ENCODE peak calls at places on chromosomes 16 and 17, in ten cellular contexts. G is OCI-LY7, J is ascending aorta, A is PC-3, W is heart left ventricle, H is thoracic aorta, R is H9, T is cardiac muscle cell, D is sigmoid colon, E is iPS DF 6.9. B is an unnamed sample.

GRCh38 chr16:11052080-11052808 is 107.9 kb downstream of the CLEC16A start:
- DNase-seq in G (no peak), J (no peak), A (no peak), W (no peak), H (no peak), R (no peak), T (no peak), D (peak; percentile 38), E (no peak), B (no peak)

GRCh38 chr17:49565948-49566491 is 9.7 kb upstream of the NXPH3 start:
- DNase-seq in G (no peak), J (peak; percentile 76), A (peak; percentile 46), W (peak; percentile 64), H (peak; percentile 77), R (no peak), T (peak; percentile 74), D (peak; percentile 98), E (no peak), B (no peak)

GRCh38 chr16:48491517-48491916 is 106.3 kb upstream of the SIAH1 start:
- DNase-seq in G (no peak), J (no peak), A (no peak), W (no peak), H (no peak), R (no peak), T (peak; percentile 88), D (no peak), E (no peak), B (no peak)

GRCh38 chr17:18326039-18326438 is 10.9 kb downstream of the SMCR8 start:
- DNase-seq in G (no peak), J (no peak), A (no peak), W (no peak), H (no peak), R (no peak), T (no peak), D (no peak), E (no peak), B (no peak)

GRCh38 chr16:4411684-4412083 is 4.7 kb downstream of the CORO7 start:
- DNase-seq in G (no peak), J (no peak), A (no peak), W (peak; percentile 73), H (no peak), R (no peak), T (peak; percentile 62), D (peak; percentile 86), E (no peak), B (no peak)

GRCh38 chr17:50196036-50196435 is 5.4 kb downstream of the COL1A1 start:
- DNase-seq in G (no peak), J (no peak), A (no peak), W (no peak), H (no peak), R (no peak), T (no peak), D (no peak), E (no peak), B (no peak)

GRCh38 chr16:48014349-48015135 is 141.3 kb downstream of the ABCC12 start:
- DNase-seq in G (no peak), J (no peak), A (peak; percentile 95), W (no peak), H (no peak), R (peak; percentile 33), T (no peak), D (no peak), E (no peak), B (peak; percentile 11)

GRCh38 chr16:2028146-2028545 is 1.4 kb downstream of the NHERF2 start:
- DNase-seq in G (no peak), J (no peak), A (no peak), W (peak; percentile 7), H (no peak), R (no peak), T (no peak), D (no peak), E (no peak), B (no peak)

GRCh38 chr17:67211742-67212141 is 33.3 kb downstream of the HELZ start:
- DNase-seq in G (no peak), J (no peak), A (no peak), W (no peak), H (no peak), R (no peak), T (peak; percentile 71), D (no peak), E (no peak), B (peak; percentile 9)

GRCh38 chr17:3722716-3723115 is 987 bp upstream of the HASPIN start:
- DNase-seq in G (no peak), J (no peak), A (no peak), W (no peak), H (no peak), R (no peak), T (peak; percentile 41), D (no peak), E (no peak), B (no peak)

GRCh38 chr17:70105154-70105553 is 30.1 kb downstream of the KCNJ16 start:
- DNase-seq in G (no peak), J (no peak), A (no peak), W (no peak), H (no peak), R (no peak), T (no peak), D (no peak), E (no peak), B (no peak)
- H3K27ac ChIP-seq in G (no peak overlapping the region), J (no peak overlapping the region), A (no peak overlapping the region), W (no peak overlapping the region), H (no peak overlapping the region), R (no peak overlapping the region), T (no peak overlapping the region), D (no peak overlapping the region), E (no peak overlapping the region), B (no peak overlapping the region)

GRCh38 chr16:88763502-88764053 is 21.4 kb downstream of the PIEZO1 start:
- DNase-seq in G (no peak), J (no peak), A (no peak), W (no peak), H (no peak), R (peak; percentile 89), T (no peak), D (no peak), E (no peak), B (peak; percentile 97)
- H3K27ac ChIP-seq in G (no peak overlapping the region), J (no peak overlapping the region), A (no peak overlapping the region), W (no peak overlapping the region), H (no peak overlapping the region), R (no peak overlapping the region), T (peak overlapping the region; percentile 85), D (peak overlapping the region; percentile 97), E (no peak overlapping the region), B (peak overlapping the region; percentile 33)

DNA sequence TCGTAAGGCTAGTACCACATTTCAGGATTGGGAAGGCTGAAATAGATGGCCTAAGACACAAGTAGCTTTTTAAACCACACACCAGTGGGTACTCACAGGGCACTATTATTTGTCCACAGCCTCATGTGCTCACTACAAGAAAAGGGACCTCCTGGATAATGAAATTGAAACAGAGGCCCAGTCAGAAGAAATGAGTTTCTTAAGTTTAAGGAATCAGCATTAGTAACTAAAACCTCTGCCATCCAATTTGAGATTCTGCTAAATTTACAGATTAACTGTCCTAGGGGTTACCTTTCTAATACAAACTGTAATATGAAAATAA is 3.0 kb downstream of the USP7 start:
- DNase-seq in G (no peak), J (no peak), A (no peak), W (no peak), H (no peak), R (no peak), T (no peak), D (no peak), E (no peak), B (no peak)
- H3K27ac ChIP-seq in G (no peak overlapping the region), J (no peak overlapping the region), A (no peak overlapping the region), W (no peak overlapping the region), H (peak overlapping the region; percentile 4), R (no peak overlapping the region), T (no peak overlapping the region), D (peak overlapping the region; percentile 66), E (no peak overlapping the region), B (peak overlapping the region; percentile 74)

GRCh38 chr17:79913451-79913850 is 74.2 kb upstream of the CBX4 start:
- DNase-seq in G (no peak), J (no peak), A (no peak), W (no peak), H (no peak), R (no peak), T (no peak), D (no peak), E (no peak), B (no peak)
- H3K27ac ChIP-seq in G (no peak overlapping the region), J (no peak overlapping the region), A (no peak overlapping the region), W (no peak overlapping the region), H (no peak overlapping the region), R (no peak overlapping the region), T (no peak overlapping the region), D (no peak overlapping the region), E (no peak overlapping the region), B (no peak overlapping the region)

GRCh38 chr16:24700549-24701392 is 28.7 kb upstream of the TNRC6A start:
- DNase-seq in G (no peak), J (peak; percentile 65), A (peak; percentile 97), W (peak; percentile 84), H (peak; percentile 85), R (peak; percentile 77), T (peak; percentile 99), D (peak; percentile 96), E (no peak), B (peak; percentile 60)
- H3K27ac ChIP-seq in G (no peak overlapping the region), J (peak overlapping the region; percentile 90), A (peak overlapping the region; percentile 65), W (no peak overlapping the region), H (peak overlapping the region; percentile 77), R (no peak overlapping the region), T (no peak overlapping the region), D (peak overlapping the region; percentile 89), E (no peak overlapping the region), B (no peak overlapping the region)